ENCODE peak calls at places on chromosomes 12 and 14, in six cellular contexts. N is vagina, Z is WERI-Rb-1, E is heart left ventricle, M is ovary, S is MM.1S. G is an unnamed sample.

GRCh38 chr14:69481815-69482568 is 2.5 kb upstream of the PLEKHD1 start:
- DNase-seq in N (no peak), Z (no peak), E (no peak), M (no peak), S (peak; percentile 45), G (peak; percentile 46)

GRCh38 chr14:39025810-39026627 is 77.0 kb downstream of the SEC23A start:
- DNase-seq in N (no peak), Z (no peak), E (no peak), M (no peak), S (no peak), G (no peak)

GRCh38 chr12:59839514-59839913 is 243.7 kb downstream of the SLC16A7 start:
- DNase-seq in N (no peak), Z (no peak), E (no peak), M (no peak), S (no peak), G (no peak)

GRCh38 chr12:110687770-110688169 is 1.1 kb downstream of the HVCN1 start:
- DNase-seq in N (no peak), Z (no peak), E (no peak), M (no peak), S (no peak), G (no peak)

GRCh38 chr14:101235042-101235871 is 326.0 kb upstream of the DIO3 start:
- DNase-seq in N (no peak), Z (peak; percentile 60), E (no peak), M (no peak), S (no peak), G (no peak)

GRCh38 chr14:75401356-75401755 is 26.5 kb upstream of the JDP2 start:
- DNase-seq in N (no peak), Z (peak; percentile 87), E (peak; percentile 60), M (peak; percentile 59), S (no peak), G (no peak)

GRCh38 chr12:11650697-11651281 is 1.3 kb downstream of the ETV6 start:
- DNase-seq in N (no peak), Z (no peak), E (no peak), M (no peak), S (peak; percentile 48), G (no peak)

GRCh38 chr14:76541594-76542219 is 165.8 kb downstream of the ESRRB start:
- DNase-seq in N (no peak), Z (no peak), E (no peak), M (no peak), S (no peak), G (no peak)

GRCh38 chr14:28142400-28143015 is 624.1 kb upstream of the FOXG1 start:
- DNase-seq in N (no peak), Z (no peak), E (no peak), M (no peak), S (no peak), G (no peak)

GRCh38 chr12:130041983-130042812 is 120.1 kb upstream of the FZD10 start:
- DNase-seq in N (no peak), Z (peak; percentile 78), E (no peak), M (no peak), S (no peak), G (no peak)

GRCh38 chr12:575129-575502 is 88.1 kb downstream of the NINJ2 start:
- DNase-seq in N (no peak), Z (no peak), E (peak; percentile 53), M (no peak), S (no peak), G (no peak)

GRCh38 chr12:9326085-9326484 is 117.9 kb upstream of the PZP start:
- DNase-seq in N (no peak), Z (no peak), E (no peak), M (no peak), S (no peak), G (no peak)

GRCh38 chr12:42299392-42300308 is 26.2 kb downstream of the ZCRB1 start:
- DNase-seq in N (no peak), Z (no peak), E (no peak), M (no peak), S (peak; percentile 62), G (peak; percentile 65)

GRCh38 chr14:23624830-23625404 is 11.2 kb upstream of the DHRS2 start:
- DNase-seq in N (no peak), Z (no peak), E (no peak), M (no peak), S (no peak), G (no peak)

GRCh38 chr14:74846968-74847549 is 28.9 kb downstream of the PROX2 start:
- DNase-seq in N (no peak), Z (no peak), E (no peak), M (no peak), S (no peak), G (no peak)

GRCh38 chr14:96086032-96086431 is 46.9 kb downstream of the C14orf132 start:
- DNase-seq in N (no peak), Z (no peak), E (no peak), M (no peak), S (no peak), G (no peak)

GRCh38 chr14:101906645-101907044 is 57.7 kb upstream of the DYNC1H1 start:
- DNase-seq in N (no peak), Z (no peak), E (no peak), M (no peak), S (no peak), G (no peak)

GRCh38 chr14:22819191-22819988 is 4.2 kb upstream of the SLC7A7 start:
- DNase-seq in N (no peak), Z (no peak), E (peak; percentile 48), M (no peak), S (peak; percentile 35), G (no peak)

GRCh38 chr14:22824711-22825359 is 4.9 kb upstream of the MRPL52 start:
- DNase-seq in N (no peak), Z (no peak), E (no peak), M (no peak), S (peak; percentile 31), G (no peak)

GRCh38 chr14:65156568-65157366 is 54.5 kb upstream of the MAX start:
- DNase-seq in N (no peak), Z (no peak), E (no peak), M (peak; percentile 65), S (peak; percentile 64), G (peak; percentile 49)

GRCh38 chr12:58413794-58414193 is 472.4 kb downstream of the ATP23 start:
- DNase-seq in N (no peak), Z (no peak), E (no peak), M (no peak), S (no peak), G (no peak)

GRCh38 chr12:102439391-102440108 is 40.8 kb downstream of the IGF1 start:
- DNase-seq in N (no peak), Z (no peak), E (no peak), M (no peak), S (no peak), G (no peak)

GRCh38 chr14:24237463-24237955 is 4.8 kb downstream of the GMPR2 start:
- DNase-seq in N (no peak), Z (no peak), E (no peak), M (no peak), S (no peak), G (no peak)

GRCh38 chr14:29927596-29928341 is at the start of gene PRKD1:
- DNase-seq in N (no peak), Z (peak; percentile 72), E (peak; percentile 71), M (peak; percentile 64), S (peak; percentile 36), G (peak; percentile 3)

GRCh38 chr12:81617915-81618314 is 141.2 kb downstream of the PPFIA2 start:
- DNase-seq in N (no peak), Z (no peak), E (no peak), M (no peak), S (no peak), G (no peak)

GRCh38 chr12:44876554-44877275 is 600 bp upstream of the NELL2 start:
- DNase-seq in N (no peak), Z (peak; percentile 85), E (no peak), M (no peak), S (peak; percentile 28), G (peak; percentile 24)
- TF ChIP-seq CTCF in N (no peak), Z (no peak), E (no peak), M (no peak), S (peak; percentile 25), G (peak; percentile 39)

GRCh38 chr12:49955899-49956662 is 5.5 kb downstream of the AQP2 start:
- DNase-seq in N (no peak), Z (no peak), E (no peak), M (no peak), S (no peak), G (no peak)
- H3K36me3 ChIP-seq in N (no peaks in the 10 kb centered on the region), Z (no peaks in the 10 kb centered on the region), E (no peaks in the 10 kb centered on the region), M (no peaks in the 10 kb centered on the region), S (no peaks in the 10 kb centered on the region), G (no peaks in the 10 kb centered on the region)

GRCh38 chr14:42947991-42948390 is 1341.3 kb downstream of the LRFN5 start:
- DNase-seq in N (no peak), Z (no peak), E (no peak), M (no peak), S (no peak), G (no peak)
- TF ChIP-seq CTCF in N (no peak), Z (no peak), E (no peak), M (no peak), S (no peak), G (no peak)

DNA sequence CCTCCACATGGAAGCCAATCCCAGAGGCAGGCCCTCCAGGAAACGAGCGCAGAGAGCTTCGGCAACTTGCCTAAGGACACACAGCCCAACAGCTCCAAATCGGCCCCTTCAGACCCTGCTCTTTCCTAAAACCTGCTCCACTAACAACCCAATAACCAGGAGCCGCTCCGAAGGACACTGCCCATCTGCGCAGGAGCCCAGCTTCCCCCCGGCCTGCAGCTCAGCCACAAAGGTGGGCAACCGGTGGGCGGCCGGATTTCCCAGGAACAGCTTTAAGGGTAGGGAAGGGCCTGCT is 13.6 kb downstream of the RAB35 start:
- DNase-seq in N (no peak), Z (no peak), E (no peak), M (no peak), S (no peak), G (no peak)
- H3K36me3 ChIP-seq in N (peaks cover 41% of the 10 kb centered on the region), Z (peaks cover 59% of the 10 kb centered on the region), E (peaks cover 61% of the 10 kb centered on the region), M (no peaks in the 10 kb centered on the region), S (no peaks in the 10 kb centered on the region), G (peaks cover 49% of the 10 kb centered on the region)

DNA sequence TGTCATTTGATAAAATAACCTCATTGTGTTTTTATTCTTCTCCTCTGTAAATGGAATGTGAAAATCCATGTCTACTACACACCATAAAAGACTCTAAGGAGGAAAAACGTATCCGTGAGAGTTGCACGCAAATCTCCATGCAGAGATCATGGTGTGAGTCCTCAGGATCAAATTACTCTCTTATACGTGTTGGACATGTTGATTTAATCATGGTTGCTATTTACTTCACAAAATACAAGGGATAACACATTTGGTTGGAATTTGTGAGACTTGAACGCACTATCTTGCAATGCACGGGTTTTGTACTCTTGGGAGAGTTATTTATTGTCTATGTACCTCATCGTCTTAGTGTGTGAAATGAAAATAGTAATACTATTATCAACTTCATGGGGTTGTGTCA is 128.0 kb upstream of the RASSF8 start:
- DNase-seq in N (no peak), Z (no peak), E (no peak), M (no peak), S (no peak), G (no peak)
- TF ChIP-seq CTCF in N (no peak), Z (no peak), E (no peak), M (no peak), S (no peak), G (no peak)

GRCh38 chr12:57199191-57199590 is 17.4 kb upstream of the NXPH4 start:
- DNase-seq in N (no peak), Z (no peak), E (no peak), M (no peak), S (no peak), G (no peak)
- H3K36me3 ChIP-seq in N (peaks cover 98% of the 10 kb centered on the region), Z (peaks cover 7% of the 10 kb centered on the region), E (peaks cover 100% of the 10 kb centered on the region), M (peaks cover 4% of the 10 kb centered on the region), S (no peaks in the 10 kb centered on the region), G (no peaks in the 10 kb centered on the region)